ENCODE peak calls at places on chromosomes 4 and X, in four cellular contexts. H, Y, Q and A are unnamed samples.

GRCh38 chr4:128782076-128782715 is 27.3 kb upstream of the JADE1 start:
- DNase-seq in H (peak; percentile 35), Y (no peak), Q (no peak), A (no peak)

GRCh38 chrX:37638047-37638446 is 47.5 kb upstream of the XK start:
- DNase-seq in H (no peak), Y (no peak), Q (no peak), A (no peak)

GRCh38 chr4:26802790-26803189 is 57.9 kb upstream of the STIM2 start:
- DNase-seq in H (no peak), Y (no peak), Q (no peak), A (no peak)

GRCh38 chrX:25599061-25599460 is 539.1 kb upstream of the MAGEB18 start:
- DNase-seq in H (no peak), Y (no peak), Q (no peak), A (no peak)

GRCh38 chr4:95847908-95848468 is 8.1 kb downstream of the PDHA2 start:
- DNase-seq in H (no peak), Y (no peak), Q (no peak), A (no peak)

GRCh38 chrX:19535481-19535880 is 20.2 kb upstream of the MAP3K15 start:
- DNase-seq in H (no peak), Y (no peak), Q (no peak), A (no peak)

GRCh38 chrX:42943051-42943450 is 165.1 kb upstream of the PPP1R2C start:
- DNase-seq in H (no peak), Y (no peak), Q (no peak), A (no peak)

GRCh38 chrX:152635941-152636340 is 1.8 kb upstream of the GABRQ start:
- DNase-seq in H (no peak), Y (peak; percentile 1), Q (no peak), A (peak; percentile 31)

GRCh38 chr4:157217708-157218107 is 2.8 kb upstream of the GRIA2 start:
- DNase-seq in H (no peak), Y (no peak), Q (no peak), A (no peak)

GRCh38 chr4:120731561-120731960 is 191.0 kb downstream of the PRDM5 start:
- DNase-seq in H (no peak), Y (no peak), Q (no peak), A (peak; percentile 15)

GRCh38 chr4:120725639-120726585 is 196.6 kb downstream of the PRDM5 start:
- DNase-seq in H (no peak), Y (no peak), Q (no peak), A (no peak)

GRCh38 chr4:120733054-120733453 is 189.5 kb downstream of the PRDM5 start:
- DNase-seq in H (no peak), Y (no peak), Q (no peak), A (no peak)

GRCh38 chr4:120733968-120734367 is 188.6 kb downstream of the PRDM5 start:
- DNase-seq in H (no peak), Y (no peak), Q (no peak), A (no peak)

GRCh38 chr4:120730777-120731320 is 191.7 kb downstream of the PRDM5 start:
- DNase-seq in H (no peak), Y (no peak), Q (no peak), A (no peak)
- TF ChIP-seq CTCF in H (no peak), Y (no peak), Q (no peak), A (no peak)

DNA sequence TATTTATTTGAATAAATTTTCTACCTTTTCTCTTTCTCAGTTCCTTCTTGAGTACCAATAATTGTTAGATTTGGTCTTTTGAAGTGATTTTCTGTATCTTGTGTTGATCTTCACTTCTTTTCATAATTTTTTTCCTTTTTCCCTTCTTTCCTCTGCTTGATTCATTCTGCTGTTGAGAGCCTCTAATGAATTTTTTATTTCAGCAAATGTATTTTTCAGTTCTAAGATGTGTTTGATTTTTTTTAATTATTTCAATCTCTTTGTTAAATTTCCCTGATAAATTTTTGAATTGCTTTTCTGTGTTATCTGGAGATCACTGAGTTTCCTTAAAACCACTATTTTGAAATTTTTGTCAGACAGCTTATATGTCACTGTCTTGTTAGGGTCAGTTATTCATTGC is 155.4 kb upstream of the IL15 start:
- DNase-seq in H (no peak), Y (no peak), Q (no peak), A (no peak)
- TF ChIP-seq CTCF in H (no peak), Y (no peak), Q (no peak), A (no peak)

DNA sequence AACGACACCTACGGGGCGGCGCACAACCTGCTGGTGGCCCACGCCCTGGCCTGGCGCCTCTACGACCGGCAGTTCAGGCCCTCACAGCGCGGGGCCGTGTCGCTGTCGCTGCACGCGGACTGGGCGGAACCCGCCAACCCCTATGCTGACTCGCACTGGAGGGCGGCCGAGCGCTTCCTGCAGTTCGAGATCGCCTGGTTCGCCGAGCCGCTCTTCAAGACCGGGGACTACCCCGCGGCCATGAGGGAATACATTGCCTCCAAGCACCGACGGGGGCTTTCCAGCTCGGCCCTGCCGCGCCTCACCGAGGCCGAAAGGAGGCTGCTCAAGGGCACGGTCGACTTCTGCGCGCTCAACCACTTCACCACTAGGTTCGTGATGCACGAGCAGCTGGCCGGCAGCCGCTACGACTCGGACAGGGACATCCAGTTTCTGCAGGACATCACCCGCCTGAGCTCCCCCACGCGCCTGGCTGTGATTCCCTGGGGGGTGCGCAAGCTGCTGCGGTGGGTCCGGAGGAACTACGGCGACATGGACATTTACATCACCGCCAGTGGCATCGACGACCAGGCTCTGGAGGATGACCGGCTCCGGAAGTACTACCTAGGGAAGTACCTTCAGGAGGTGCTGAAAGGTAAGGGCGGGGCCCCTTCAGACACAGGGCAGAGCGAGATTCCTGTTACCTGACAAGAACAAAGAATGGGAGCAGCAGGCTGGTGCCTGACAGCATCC is 11.7 kb downstream of the RPL9 start:
- DNase-seq in H (peak; percentile 79), Y (no peak), Q (no peak), A (no peak)
- TF ChIP-seq CTCF in H (peak; percentile 43), Y (peak; percentile 24), Q (peak; percentile 13), A (peak; percentile 29)

DNA sequence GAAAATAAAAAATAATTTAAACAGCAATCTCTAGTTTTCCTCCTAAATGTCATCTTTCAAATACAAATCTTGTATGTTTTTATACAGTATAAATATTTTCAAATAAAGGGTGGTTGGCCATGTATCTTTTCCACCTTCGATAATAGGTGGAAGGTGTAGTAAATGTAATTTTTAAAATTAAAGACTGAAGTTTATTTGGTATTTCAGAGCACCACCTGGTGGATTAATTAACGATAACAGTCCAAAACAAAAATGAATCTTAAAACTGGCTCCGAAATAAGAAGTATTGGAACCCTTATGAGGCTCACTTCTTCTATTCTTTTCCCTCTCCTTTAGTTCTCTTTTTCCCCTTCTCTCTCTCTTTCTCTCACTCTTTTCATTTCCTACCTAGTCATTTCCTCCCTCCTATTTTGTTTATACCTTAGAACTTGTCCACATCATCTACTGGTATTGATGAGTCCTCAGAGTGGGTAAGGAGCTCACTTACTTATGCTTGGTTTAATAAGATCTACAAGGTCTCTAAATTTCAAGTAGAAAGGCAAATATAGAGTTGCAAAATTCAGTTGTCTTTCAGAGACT is 82.9 kb upstream of the EXOC1L start:
- DNase-seq in H (peak; percentile 17), Y (no peak), Q (no peak), A (no peak)
- TF ChIP-seq CTCF in H (peak; percentile 18), Y (no peak), Q (peak; percentile 26), A (peak; percentile 18)

GRCh38 chrX:73916931-73917657 is 354.1 kb downstream of the CHIC1 start:
- DNase-seq in H (no peak), Y (peak; percentile 36), Q (no peak), A (peak; percentile 44)

GRCh38 chrX:73922856-73923429 is 359.9 kb downstream of the CHIC1 start:
- DNase-seq in H (no peak), Y (no peak), Q (no peak), A (no peak)
- TF ChIP-seq CTCF in H (no peak), Y (no peak), Q (no peak), A (no peak)